ENCODE peak calls at places on chromosomes 6 and 20, in ten cellular contexts. B, E, L, F, U, X, P, V, A and N are unnamed samples.
A peak's percentile ranks its signal among the peaks of the same experiment; 100 is the strongest.

GRCh38 chr6:119966484-119966883 is 616.9 kb upstream of the MAN1A1 start:
- DNase-seq in L (no peak), P (no peak), U (no peak), E (no peak), A (no peak), X (no peak), F (no peak), B (peak; percentile 32), V (no peak), N (peak; percentile 10)

GRCh38 chr6:189676-190075 is 102.6 kb upstream of the DUSP22 start:
- DNase-seq in E (no peak), F (no peak), A (no peak), B (no peak), X (no peak), U (no peak), L (no peak), P (no peak), V (no peak), N (no peak)

GRCh38 chr6:139373154-139373927 is 1.1 kb downstream of the CITED2 start:
- DNase-seq in P (no peak), E (peak; percentile 75), F (peak; percentile 63), A (peak; percentile 64), L (peak; percentile 74), V (peak; percentile 88), U (no peak), B (peak; percentile 87), X (no peak), N (peak; percentile 50)

GRCh38 chr6:109793793-109794192 is 102.7 kb downstream of the FIG4 start:
- DNase-seq in V (peak; percentile 33), L (peak; percentile 33), A (peak; percentile 96), E (no peak), B (no peak), X (peak; percentile 91), U (peak; percentile 87), F (no peak), P (peak; percentile 83), N (no peak)

GRCh38 chr6:45587229-45588060 is 209.7 kb upstream of the SUPT3H start:
- DNase-seq in A (no peak), L (peak; percentile 26), F (no peak), E (no peak), U (no peak), B (no peak), P (no peak), V (no peak), X (no peak), N (no peak)

GRCh38 chr6:15369838-15370237 is 124.0 kb downstream of the JARID2 start:
- DNase-seq in X (no peak), L (no peak), B (no peak), V (no peak), A (peak; percentile 39), P (no peak), U (no peak), E (no peak), F (no peak), N (no peak)

GRCh38 chr20:2507464-2507863 is 1.3 kb downstream of the ZNF343 start:
- DNase-seq in V (no peak), F (no peak), X (no peak), B (no peak), U (no peak), L (no peak), P (no peak), A (no peak), E (no peak), N (no peak)

GRCh38 chr6:1470040-1470439 is 80.7 kb downstream of the FOXF2 start:
- DNase-seq in U (no peak), E (no peak), L (no peak), F (no peak), V (no peak), B (no peak), X (no peak), P (no peak), A (no peak), N (peak; percentile 47)

GRCh38 chr6:170085475-170086401 is 205.1 kb downstream of the DLL1 start:
- DNase-seq in L (peak; percentile 37), P (no peak), E (peak; percentile 25), X (no peak), A (no peak), B (peak; percentile 47), U (no peak), F (no peak), V (no peak), N (no peak)

GRCh38 chr6:107079429-107079828 is 35.9 kb downstream of the BEND3 start:
- DNase-seq in U (no peak), E (no peak), P (peak; percentile 18), A (no peak), L (no peak), F (no peak), B (no peak), X (no peak), V (no peak), N (no peak)
- TF ChIP-seq CTCF in U (no peak), E (no peak), P (peak; percentile 39), A (no peak), L (no peak), F (no peak), B (no peak), X (no peak), V (no peak), N (no peak)

GRCh38 chr20:57711826-57712225 is 2.0 kb upstream of the PMEPA1 start:
- DNase-seq in P (no peak), F (no peak), A (no peak), L (no peak), X (no peak), B (no peak), E (no peak), V (no peak), U (no peak), N (no peak)
- TF ChIP-seq CTCF in P (no peak), F (no peak), A (no peak), L (no peak), X (no peak), B (no peak), E (no peak), V (no peak), U (no peak), N (no peak)

DNA sequence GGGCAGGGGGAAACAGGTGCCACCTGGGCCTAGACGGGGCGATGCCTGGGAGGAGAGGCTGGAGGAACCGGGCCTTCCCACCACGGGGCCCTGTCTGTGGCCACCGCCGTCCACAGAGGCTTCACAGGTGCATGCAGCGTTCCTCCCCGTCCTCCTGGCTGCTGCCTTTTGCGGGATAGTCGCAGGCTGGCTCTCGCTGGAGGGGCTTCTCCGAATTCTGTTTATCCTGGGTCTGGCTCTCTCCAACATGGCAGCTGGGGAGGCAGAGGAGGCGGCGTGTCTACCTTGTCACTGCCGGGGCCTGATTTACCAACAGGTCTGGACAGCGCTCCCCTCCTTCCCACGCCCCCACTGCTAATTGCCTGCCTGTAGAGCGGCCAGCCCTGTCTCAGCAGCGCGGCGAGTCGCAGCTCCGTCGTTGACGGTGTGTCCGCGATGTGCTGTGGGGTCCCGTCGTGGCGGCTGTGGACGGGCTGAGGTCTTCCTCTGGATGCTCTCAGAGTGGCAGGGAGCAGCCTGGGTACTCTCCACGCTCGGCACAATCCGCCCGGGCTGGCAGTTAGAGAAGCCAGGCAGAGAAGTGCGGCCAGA is 262.9 kb downstream of the TAF4 start:
- DNase-seq in A (no peak), B (no peak), X (no peak), P (no peak), F (no peak), E (no peak), U (no peak), V (no peak), L (no peak), N (no peak)
- TF ChIP-seq CTCF in A (no peak), B (no peak), X (no peak), P (no peak), F (no peak), E (no peak), U (no peak), V (no peak), L (no peak), N (no peak)

GRCh38 chr6:36249010-36249409 is 20.9 kb upstream of the PNPLA1 start:
- DNase-seq in A (peak; percentile 83), X (no peak), V (no peak), L (no peak), B (no peak), P (no peak), E (no peak), U (no peak), F (no peak), N (no peak)
- TF ChIP-seq CTCF in A (no peak), X (no peak), V (no peak), L (no peak), B (no peak), P (peak; percentile 17), E (no peak), U (no peak), F (no peak), N (no peak)

DNA sequence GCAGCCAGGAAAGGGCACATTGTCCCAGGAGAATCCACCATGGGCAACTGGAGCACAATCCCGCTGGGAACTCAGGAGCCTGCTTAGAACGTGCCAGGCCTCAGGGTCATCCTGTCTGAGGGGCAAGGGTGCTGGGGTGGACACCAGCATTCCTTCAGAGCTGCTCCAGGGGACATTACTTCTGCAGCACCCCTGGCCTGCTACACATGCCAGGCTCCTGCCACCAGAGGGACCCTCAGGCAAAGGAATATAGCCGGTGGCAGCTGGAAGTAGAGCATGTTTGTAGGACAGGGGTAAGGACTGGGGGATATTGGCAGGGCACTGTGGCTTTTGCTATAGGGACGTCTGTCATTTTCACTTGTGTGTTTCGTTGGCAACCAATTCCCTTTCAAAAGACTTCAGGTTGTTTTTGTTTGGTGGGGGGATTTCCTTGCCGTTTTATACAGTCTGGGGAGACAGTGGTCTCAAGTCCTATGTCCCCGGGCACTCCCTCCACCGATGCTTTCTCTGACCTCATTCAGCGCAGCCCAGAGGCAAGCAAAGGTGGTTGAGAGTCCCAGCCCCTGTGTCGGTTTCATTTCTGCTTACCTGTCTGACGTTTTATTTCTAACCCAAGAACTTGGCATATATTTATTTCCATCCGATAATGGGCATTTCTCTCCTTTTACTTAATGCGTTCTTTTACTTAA is 130.8 kb downstream of the JPH2 start:
- DNase-seq in P (no peak), B (no peak), L (peak; percentile 42), E (peak; percentile 29), A (no peak), U (no peak), V (peak; percentile 15), X (no peak), F (peak; percentile 65), N (no peak)
- TF ChIP-seq CTCF in P (peak; percentile 69), B (peak; percentile 53), L (no peak), E (no peak), A (peak; percentile 25), U (peak; percentile 54), V (no peak), X (peak; percentile 20), F (peak; percentile 49), N (peak; percentile 32)